ENCODE peak calls at places on chromosomes 6 and 20, in ten cellular contexts. G is NCI-H2171 treated with DMSO at 0.1 percent for 48 hours; W is T47D; A is NCI-H345; N is activated naive CD8-positive, alpha-beta T cell treated with anti-CD3 and anti-CD28 coated beads, Interleukin-2, amount 50 U/mL, for 24 hours; Q is BE2C; L is fibroblast of pulmonary artery; O is midbrain; J is GM13977; E is left ventricle myocardium inferior. B is an unnamed sample.

GRCh38 chr6:105669232-105669631 is 266.4 kb upstream of the PREP start:
- DNase-seq in A (no peak), W (no peak), J (no peak), N (no peak), E (no peak), O (no peak), G (no peak), Q (no peak), L (no peak), B (no peak)

GRCh38 chr6:167573461-167574215 is 248.8 kb downstream of the TTLL2 start:
- DNase-seq in O (no peak), N (no peak), E (no peak), L (peak; percentile 86), Q (no peak), A (no peak), W (no peak), G (no peak), J (no peak), B (no peak)

GRCh38 chr20:8693709-8694108 is 375.2 kb upstream of the PLCB4 start:
- DNase-seq in J (no peak), E (no peak), W (no peak), Q (no peak), G (peak; percentile 20), L (peak; percentile 55), A (no peak), N (no peak), O (no peak), B (no peak)

GRCh38 chr6:114267897-114268296 is 74.9 kb downstream of the HS3ST5 start:
- DNase-seq in J (no peak), E (no peak), L (no peak), A (no peak), O (no peak), W (no peak), G (no peak), N (no peak), Q (no peak), B (no peak)

GRCh38 chr20:11791316-11792228 is 126.1 kb upstream of the BTBD3 start:
- DNase-seq in O (no peak), G (no peak), N (no peak), J (no peak), Q (no peak), A (no peak), W (no peak), E (no peak), L (no peak), B (no peak)

GRCh38 chr20:8154636-8155035 is 22.6 kb downstream of the PLCB1 start:
- DNase-seq in L (no peak), A (no peak), E (no peak), J (no peak), Q (no peak), G (no peak), W (no peak), N (no peak), O (no peak), B (no peak)

GRCh38 chr20:33674294-33675126 is at the start of gene NECAB3:
- DNase-seq in O (peak; percentile 80), W (peak; percentile 91), L (peak; percentile 67), E (peak; percentile 88), G (peak; percentile 74), N (peak; percentile 74), A (peak; percentile 89), Q (peak; percentile 90), J (peak; percentile 93), B (peak; percentile 82)

GRCh38 chr6:28634758-28635546 is 109.3 kb downstream of the GPX5 start:
- DNase-seq in G (peak; percentile 86), Q (peak; percentile 72), O (peak; percentile 24), J (peak; percentile 54), L (peak; percentile 28), E (no peak), A (no peak), N (no peak), W (no peak), B (peak; percentile 90)

GRCh38 chr20:53020376-53020775 is 48.2 kb downstream of the TSHZ2 start:
- DNase-seq in G (no peak), Q (no peak), A (no peak), O (no peak), W (no peak), E (no peak), J (no peak), L (no peak), N (no peak), B (no peak)

GRCh38 chr6:118705799-118706481 is 54.5 kb upstream of the CEP85L start:
- DNase-seq in A (no peak), L (peak; percentile 77), Q (no peak), J (no peak), O (peak; percentile 15), E (no peak), N (peak; percentile 42), W (no peak), G (no peak), B (no peak)

GRCh38 chr6:137237413-137238170 is 18.4 kb upstream of the IFNGR1 start:
- DNase-seq in A (no peak), L (peak; percentile 90), W (no peak), N (no peak), Q (no peak), E (no peak), G (no peak), J (no peak), O (no peak), B (no peak)

GRCh38 chr6:42453649-42454427 is 2.1 kb upstream of the TRERF1 start:
- DNase-seq in E (peak; percentile 55), G (no peak), L (peak; percentile 29), N (peak; percentile 11), W (no peak), A (peak; percentile 8), Q (no peak), O (peak; percentile 23), J (peak; percentile 56), B (peak; percentile 74)

GRCh38 chr20:58880994-58881752 is 28.7 kb downstream of the GNAS start:
- DNase-seq in L (no peak), A (no peak), W (no peak), Q (no peak), J (no peak), E (no peak), G (no peak), O (no peak), N (no peak), B (no peak)

GRCh38 chr6:45947807-45948206 is 67.9 kb downstream of the CLIC5 start:
- DNase-seq in A (no peak), E (no peak), Q (no peak), O (no peak), G (no peak), W (no peak), L (no peak), J (no peak), N (no peak), B (no peak)

GRCh38 chr6:104700371-104701185 is 159.1 kb downstream of the HACE1 start:
- DNase-seq in N (no peak), A (no peak), L (no peak), E (no peak), O (no peak), J (no peak), W (no peak), Q (no peak), G (no peak), B (no peak)

GRCh38 chr6:121309768-121310473 is 24.4 kb downstream of the TBC1D32 start:
- DNase-seq in A (no peak), G (no peak), E (no peak), N (no peak), W (no peak), L (peak; percentile 61), J (no peak), O (no peak), Q (no peak), B (no peak)

GRCh38 chr6:7542878-7543394 is 1.5 kb downstream of the DSP start:
- DNase-seq in E (peak; percentile 66), Q (no peak), G (peak; percentile 61), N (no peak), A (peak; percentile 15), O (no peak), L (peak; percentile 47), J (peak; percentile 26), W (peak; percentile 80), B (no peak)

GRCh38 chr6:35470663-35471120 is 2.5 kb downstream of the RPL10A start:
- DNase-seq in L (no peak), J (no peak), N (no peak), A (no peak), E (no peak), Q (no peak), O (no peak), G (no peak), W (no peak), B (no peak)

GRCh38 chr6:125100018-125100652 is 53.4 kb upstream of the TPD52L1 start:
- DNase-seq in E (no peak), O (no peak), G (no peak), Q (no peak), A (no peak), N (no peak), J (no peak), W (no peak), L (no peak), B (no peak)

GRCh38 chr20:56843386-56843785 is 214.3 kb downstream of the TFAP2C start:
- DNase-seq in W (no peak), N (no peak), G (no peak), Q (no peak), E (no peak), A (no peak), O (no peak), J (no peak), L (no peak), B (no peak)

GRCh38 chr20:24773751-24774201 is 175.3 kb upstream of the CST7 start:
- DNase-seq in L (peak; percentile 21), Q (no peak), G (no peak), W (no peak), N (peak; percentile 12), A (no peak), J (peak; percentile 48), O (no peak), E (no peak), B (no peak)

GRCh38 chr6:85747093-85747492 is 104.4 kb upstream of the SYNCRIP start:
- DNase-seq in W (no peak), N (no peak), J (no peak), Q (no peak), A (no peak), L (peak; percentile 28), G (no peak), E (no peak), O (no peak), B (no peak)

GRCh38 chr6:117906905-117907599 is at the start of gene SLC35F1:
- DNase-seq in N (peak; percentile 54), O (peak; percentile 51), L (peak; percentile 29), J (peak; percentile 71), W (peak; percentile 64), A (peak; percentile 77), Q (peak; percentile 77), E (peak; percentile 25), G (peak; percentile 30), B (peak; percentile 80)

GRCh38 chr6:1317302-1317815 is 5.5 kb downstream of the FOXQ1 start:
- DNase-seq in N (no peak), L (no peak), W (no peak), G (no peak), E (no peak), O (no peak), A (no peak), J (no peak), Q (no peak), B (no peak)

GRCh38 chr20:1302578-1303541 is 26.1 kb downstream of the SDCBP2 start:
- DNase-seq in L (no peak), G (peak; percentile 91), N (no peak), W (no peak), A (no peak), E (no peak), J (no peak), Q (no peak), O (no peak), B (peak; percentile 83)

GRCh38 chr20:17828598-17829144 is 128.9 kb downstream of the BANF2 start:
- DNase-seq in A (no peak), E (no peak), Q (no peak), N (no peak), J (no peak), L (no peak), G (no peak), O (no peak), W (no peak), B (no peak)

B was measured in WERI-Rb-1.